ENCODE peak calls at places on chromosomes 7 and 10, in five cellular contexts. Z, N, H, F and O are unnamed samples.

GRCh38 chr10:72709041-72709440 is 17.1 kb downstream of the MCU start:
- DNase-seq in F (no peak), Z (no peak), N (no peak), H (no peak), O (no peak)

GRCh38 chr10:130808243-130808642 is 503.3 kb downstream of the TCERG1L start:
- DNase-seq in Z (no peak), F (no peak), N (no peak), H (no peak), O (no peak)

GRCh38 chr10:30737931-30738391 is 108.4 kb upstream of the LYZL2 start:
- DNase-seq in H (no peak), Z (no peak), F (no peak), N (no peak), O (no peak)

GRCh38 chr10:117762126-117762818 is 219.7 kb downstream of the EMX2 start:
- DNase-seq in N (no peak), Z (no peak), F (no peak), H (no peak), O (no peak)

GRCh38 chr10:132705173-132705572 is 80.8 kb downstream of the NKX6-2 start:
- DNase-seq in F (no peak), Z (no peak), N (no peak), H (no peak), O (no peak)

GRCh38 chr7:79787623-79788022 is 334.2 kb upstream of the MAGI2 start:
- DNase-seq in N (no peak), F (no peak), Z (no peak), H (no peak), O (peak; percentile 34)

GRCh38 chr10:70958396-70958795 is 70.0 kb upstream of the PCBD1 start:
- DNase-seq in Z (no peak), H (no peak), N (no peak), F (no peak), O (peak; percentile 23)

GRCh38 chr10:129631870-129632623 is 165.0 kb downstream of the MGMT start:
- DNase-seq in F (no peak), H (no peak), N (no peak), Z (no peak), O (no peak)

GRCh38 chr7:108307246-108307982 is 148.8 kb downstream of the NRCAM start:
- DNase-seq in H (no peak), F (no peak), N (no peak), Z (no peak), O (no peak)

GRCh38 chr10:112161757-112162518 is 21.6 kb downstream of the GPAM start:
- DNase-seq in H (no peak), Z (no peak), N (no peak), F (no peak), O (no peak)

GRCh38 chr7:122429926-122430325 is 125.4 kb upstream of the FEZF1 start:
- DNase-seq in N (peak; percentile 21), H (no peak), F (no peak), Z (no peak), O (no peak)

GRCh38 chr7:137073571-137074325 is 205.3 kb downstream of the CHRM2 start:
- DNase-seq in Z (no peak), F (no peak), H (no peak), N (no peak), O (peak; percentile 67)

GRCh38 chr7:102072003-102072402 is 214.7 kb upstream of the SH2B2 start:
- DNase-seq in F (no peak), H (no peak), Z (no peak), N (no peak), O (no peak)

DNA sequence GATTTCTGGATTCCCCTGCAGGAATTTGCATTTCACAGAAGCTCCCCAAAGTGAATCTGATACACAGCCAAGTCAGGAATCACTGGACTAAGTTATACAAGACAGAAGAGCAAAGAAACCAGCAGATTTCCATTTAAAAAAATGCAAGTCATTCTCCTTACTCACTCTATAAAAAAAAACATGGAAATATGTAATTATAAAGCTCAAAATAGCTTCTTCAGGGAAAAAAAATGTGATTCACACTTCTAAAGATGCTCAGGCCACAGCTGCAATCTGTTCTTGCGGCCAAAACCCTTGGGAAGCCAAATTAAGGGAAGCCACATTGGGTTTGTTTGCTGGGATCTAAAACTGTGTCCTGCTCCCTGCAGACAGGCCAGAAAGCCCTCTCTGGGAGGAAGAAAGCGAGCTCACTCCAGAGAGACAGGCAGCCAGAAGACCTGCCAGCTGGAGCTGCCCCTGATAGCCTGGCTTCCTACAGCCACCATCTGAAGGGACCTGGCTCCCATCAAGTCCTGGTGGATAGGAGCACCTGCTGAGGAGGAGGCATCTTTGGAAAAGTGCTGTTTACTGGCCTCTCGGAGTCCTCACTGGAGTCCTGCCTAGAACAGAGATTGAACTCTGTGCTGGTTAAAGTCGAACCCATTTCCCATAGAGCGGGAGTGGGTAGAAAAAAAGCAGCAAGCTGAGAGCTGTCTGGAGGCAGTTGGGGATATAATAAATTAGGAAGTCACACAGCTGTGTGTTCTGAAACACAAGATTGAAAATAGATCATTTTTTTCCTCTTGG is 359.2 kb upstream of the AOAH start:
- DNase-seq in F (no peak), H (no peak), N (no peak), Z (no peak), O (peak; percentile 37)
- TF ChIP-seq EZH2phosphoT487 in F (no peak), H (no peak), N (no peak), Z (no peak), O (no peak)

GRCh38 chr7:139871276-139871675 is 42.2 kb downstream of the TBXAS1 start:
- DNase-seq in Z (no peak), H (no peak), F (no peak), N (no peak), O (peak; percentile 51)
- TF ChIP-seq EZH2phosphoT487 in Z (no peak), H (no peak), F (no peak), N (no peak), O (no peak)

DNA sequence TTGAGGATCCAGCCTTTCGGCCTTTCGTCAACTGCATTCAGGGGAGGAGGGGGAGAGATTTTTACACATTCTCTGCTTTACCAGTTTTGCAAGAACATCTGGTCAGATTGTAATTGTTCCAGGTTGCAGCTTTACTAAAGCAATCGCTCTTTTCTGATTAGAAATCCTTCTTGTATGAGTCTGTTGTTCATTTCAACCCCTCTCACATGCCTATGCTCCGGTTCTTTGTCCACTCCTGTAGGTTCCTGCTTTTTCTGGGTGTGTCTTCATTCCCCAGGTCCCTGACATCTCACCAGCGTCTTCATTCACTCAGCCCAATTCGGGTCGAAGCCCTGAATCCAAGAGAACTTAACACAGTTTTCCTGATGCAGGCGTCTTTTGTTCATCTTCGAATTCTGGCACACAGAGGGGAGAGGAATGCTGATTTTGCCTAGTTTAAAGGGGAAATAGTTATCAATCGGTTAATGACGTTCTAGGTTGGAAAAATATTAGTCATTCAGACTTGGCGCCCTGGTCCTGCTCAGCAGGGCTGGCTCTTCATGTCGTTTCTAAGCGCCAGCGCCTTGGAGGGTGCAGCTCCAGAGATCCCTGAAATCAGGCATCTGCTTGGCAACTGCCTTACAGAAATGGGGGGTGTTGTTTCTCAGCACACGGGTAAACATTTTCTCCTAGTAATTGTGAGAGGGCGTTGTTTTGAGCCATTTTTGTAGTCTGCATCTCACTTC is 1.1 kb upstream of the PRTFDC1 start:
- DNase-seq in N (no peak), Z (peak; percentile 21), F (no peak), H (no peak), O (peak; percentile 76)
- TF ChIP-seq EZH2phosphoT487 in N (no peak), Z (no peak), F (no peak), H (no peak), O (no peak)

DNA sequence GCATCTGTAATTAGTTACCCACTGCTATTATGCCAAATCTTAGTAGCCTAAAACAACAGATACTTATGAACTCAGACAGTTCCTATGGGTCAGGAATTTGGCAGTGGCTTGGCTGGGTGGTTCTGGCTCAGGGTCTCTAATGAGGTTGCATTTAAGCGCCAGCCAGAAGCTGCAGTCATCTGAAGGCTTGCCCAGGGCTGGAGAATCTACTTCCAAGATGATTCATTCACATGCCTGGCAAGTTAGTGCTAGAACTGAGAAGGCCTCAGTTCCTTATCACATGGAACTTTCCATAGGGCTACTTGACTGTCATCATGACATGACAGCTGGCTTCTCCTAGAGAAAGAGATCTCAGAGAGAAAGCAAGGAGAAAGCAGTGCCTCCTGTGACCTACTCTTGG is 121.3 kb downstream of the AVL9 start:
- DNase-seq in F (peak; percentile 22), Z (no peak), N (no peak), H (peak; percentile 51), O (peak; percentile 95)
- TF ChIP-seq EZH2phosphoT487 in F (no peak), Z (no peak), N (no peak), H (no peak), O (peak; percentile 42)

GRCh38 chr7:27395626-27396025 is 153.0 kb downstream of the EVX1 start:
- DNase-seq in Z (no peak), H (no peak), F (no peak), N (no peak), O (no peak)
- TF ChIP-seq EZH2phosphoT487 in Z (no peak), H (no peak), F (no peak), N (no peak), O (no peak)

GRCh38 chr7:131538791-131539179 is 17.6 kb downstream of the PODXL start:
- DNase-seq in H (no peak), F (no peak), Z (peak; percentile 66), N (no peak), O (peak; percentile 68)

GRCh38 chr7:131540491-131541162 is 15.8 kb downstream of the PODXL start:
- DNase-seq in N (no peak), F (no peak), H (no peak), Z (no peak), O (no peak)

GRCh38 chr7:131536361-131536849 is 20.0 kb downstream of the PODXL start:
- DNase-seq in H (no peak), N (no peak), Z (no peak), F (no peak), O (no peak)

GRCh38 chr7:131537581-131537980 is 18.8 kb downstream of the PODXL start:
- DNase-seq in F (no peak), H (no peak), N (no peak), Z (no peak), O (peak; percentile 67)

DNA sequence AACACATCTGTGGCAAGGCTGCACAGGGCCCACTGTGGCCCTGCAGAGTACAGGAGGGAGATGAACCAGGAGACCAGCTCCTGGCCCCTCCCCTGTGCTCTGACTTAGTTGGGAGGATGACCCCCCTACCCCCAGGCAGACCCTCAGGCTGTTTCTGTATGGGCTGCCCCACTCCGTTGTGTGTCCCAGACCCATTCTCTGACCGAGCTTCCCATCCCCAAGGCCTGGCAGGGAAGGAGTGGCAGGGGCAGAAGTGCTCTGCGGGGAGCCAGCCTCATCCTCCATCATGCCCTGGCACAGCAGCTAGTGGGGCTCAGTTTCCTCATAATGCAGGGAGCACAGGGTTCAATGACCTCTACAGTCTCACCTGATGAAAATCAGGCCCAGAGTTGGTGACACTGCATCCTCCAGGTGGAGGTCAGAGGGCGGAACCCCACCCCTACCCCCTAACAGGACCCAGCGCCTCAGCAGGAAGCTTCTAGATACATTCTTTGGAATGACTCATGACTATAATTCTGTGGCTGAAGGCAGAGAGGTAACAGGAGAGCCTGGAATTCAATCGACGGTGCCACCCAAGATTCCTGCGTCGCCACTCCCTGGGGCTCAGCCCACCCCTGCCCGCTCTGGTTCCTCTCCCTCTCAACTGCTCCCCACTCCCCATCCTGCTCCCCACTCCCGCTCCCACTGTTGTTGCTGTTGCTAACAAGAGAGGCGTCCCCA is 18.2 kb downstream of the PODXL start:
- DNase-seq in H (peak; percentile 72), N (peak; percentile 61), Z (no peak), F (peak; percentile 48), O (peak; percentile 70)
- TF ChIP-seq EZH2phosphoT487 in H (no peak), N (no peak), Z (no peak), F (no peak), O (no peak)

DNA sequence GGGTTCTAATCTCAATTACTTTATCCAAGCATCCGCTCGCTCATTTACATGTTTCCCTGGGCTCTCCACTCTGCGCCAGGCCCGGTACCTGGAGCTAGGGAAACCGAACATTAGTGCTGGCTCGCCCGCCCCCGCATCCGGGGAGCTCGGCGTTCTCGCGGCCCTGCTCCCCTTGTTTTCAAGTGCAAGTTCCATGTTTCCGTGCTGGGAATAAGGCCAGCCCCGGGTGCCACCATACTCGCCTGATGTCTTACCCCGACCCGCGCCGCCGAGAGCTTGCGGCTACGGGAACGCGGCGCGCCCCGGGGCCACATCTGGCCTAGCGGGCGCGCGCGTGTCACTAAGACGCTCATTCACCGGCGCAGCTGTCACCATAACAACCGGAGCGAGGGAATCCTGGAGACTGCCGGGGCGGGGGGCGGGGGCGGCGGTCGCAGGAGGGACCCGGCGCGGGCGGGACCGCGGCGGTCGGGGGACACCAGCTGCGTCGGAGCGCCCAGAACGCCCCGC is at the start of gene NEURL1:
- DNase-seq in Z (peak; percentile 94), H (no peak), N (peak; percentile 90), F (peak; percentile 61), O (peak; percentile 60)
- TF ChIP-seq EZH2phosphoT487 in Z (peak; percentile 14), H (no peak), N (no peak), F (no peak), O (no peak)